ENCODE peak calls at places on chromosomes 3 and 15, in four cellular contexts. One of them, this sample, is unnamed.

GRCh38 chr3:134308350-134308891 is 57.8 kb upstream of the RYK start:
- DNase-seq in endothelial cell: peak; percentile 81
- DNase-seq in AG10803: peak; percentile 96
- DNase-seq in effector memory CD8-positive, alpha-beta T cell: peak; percentile 69
- DNase-seq in this sample: no peak

GRCh38 chr3:190192807-190193206 is 72.1 kb upstream of the P3H2 start:
- DNase-seq in endothelial cell: no peak
- DNase-seq in AG10803: peak; percentile 10
- DNase-seq in effector memory CD8-positive, alpha-beta T cell: no peak
- DNase-seq in this sample: no peak

GRCh38 chr3:183699238-183699947 is 1.8 kb downstream of the YEATS2 start:
- DNase-seq in endothelial cell: no peak
- DNase-seq in AG10803: no peak
- DNase-seq in effector memory CD8-positive, alpha-beta T cell: no peak
- DNase-seq in this sample: no peak

GRCh38 chr3:46825450-46825849 is 37.8 kb downstream of the MYL3 start:
- DNase-seq in endothelial cell: no peak
- DNase-seq in AG10803: no peak
- DNase-seq in effector memory CD8-positive, alpha-beta T cell: no peak
- DNase-seq in this sample: no peak

GRCh38 chr3:122497425-122497824 is 17.3 kb downstream of the KPNA1 start:
- DNase-seq in endothelial cell: no peak
- DNase-seq in AG10803: peak; percentile 94
- DNase-seq in effector memory CD8-positive, alpha-beta T cell: peak; percentile 17
- DNase-seq in this sample: no peak

GRCh38 chr15:99130765-99131440 is 26.0 kb downstream of the SYNM start:
- DNase-seq in endothelial cell: no peak
- DNase-seq in AG10803: no peak
- DNase-seq in effector memory CD8-positive, alpha-beta T cell: no peak
- DNase-seq in this sample: no peak

GRCh38 chr3:106522397-106522796 is 653.6 kb upstream of the CBLB start:
- DNase-seq in endothelial cell: no peak
- DNase-seq in AG10803: no peak
- DNase-seq in effector memory CD8-positive, alpha-beta T cell: no peak
- DNase-seq in this sample: no peak

GRCh38 chr15:27017168-27017809 is 46.3 kb downstream of the GABRG3 start:
- DNase-seq in endothelial cell: peak; percentile 85
- DNase-seq in AG10803: peak; percentile 77
- DNase-seq in effector memory CD8-positive, alpha-beta T cell: no peak
- DNase-seq in this sample: no peak

GRCh38 chr15:51382787-51383186 is 41.3 kb downstream of the GLDN start:
- DNase-seq in endothelial cell: peak; percentile 60
- DNase-seq in AG10803: peak; percentile 43
- DNase-seq in effector memory CD8-positive, alpha-beta T cell: no peak
- DNase-seq in this sample: no peak

GRCh38 chr15:101445562-101446526 is 43.7 kb downstream of the PCSK6 start:
- DNase-seq in endothelial cell: no peak
- DNase-seq in AG10803: peak; percentile 34
- DNase-seq in effector memory CD8-positive, alpha-beta T cell: no peak
- DNase-seq in this sample: no peak

GRCh38 chr15:88834211-88834812 is 31.1 kb downstream of the ACAN start:
- DNase-seq in endothelial cell: peak; percentile 60
- DNase-seq in AG10803: peak; percentile 59
- DNase-seq in effector memory CD8-positive, alpha-beta T cell: peak; percentile 20
- DNase-seq in this sample: no peak

GRCh38 chr3:152428577-152428976 is 159.8 kb downstream of the MBNL1 start:
- DNase-seq in endothelial cell: no peak
- DNase-seq in AG10803: no peak
- DNase-seq in effector memory CD8-positive, alpha-beta T cell: no peak
- DNase-seq in this sample: no peak

GRCh38 chr15:48250640-48251076 is 44.6 kb downstream of the SLC12A1 start:
- DNase-seq in endothelial cell: peak; percentile 47
- DNase-seq in AG10803: peak; percentile 85
- DNase-seq in effector memory CD8-positive, alpha-beta T cell: no peak
- DNase-seq in this sample: peak; percentile 17

GRCh38 chr3:101631397-101631796 is 45.5 kb downstream of the ZBTB11 start:
- DNase-seq in endothelial cell: no peak
- DNase-seq in AG10803: no peak
- DNase-seq in effector memory CD8-positive, alpha-beta T cell: no peak
- DNase-seq in this sample: no peak

GRCh38 chr3:38730281-38730680 is 80.8 kb upstream of the SCN5A start:
- DNase-seq in endothelial cell: no peak
- DNase-seq in AG10803: peak; percentile 13
- DNase-seq in effector memory CD8-positive, alpha-beta T cell: no peak
- DNase-seq in this sample: no peak

GRCh38 chr15:89486726-89487050 is 9.7 kb downstream of the RHCG start:
- DNase-seq in endothelial cell: no peak
- DNase-seq in AG10803: no peak
- DNase-seq in effector memory CD8-positive, alpha-beta T cell: no peak
- DNase-seq in this sample: no peak

GRCh38 chr3:13507791-13508339 is 27.8 kb downstream of the HDAC11 start:
- DNase-seq in endothelial cell: no peak
- DNase-seq in AG10803: peak; percentile 43
- DNase-seq in effector memory CD8-positive, alpha-beta T cell: no peak
- DNase-seq in this sample: no peak

GRCh38 chr3:5021571-5022092 is 42.4 kb downstream of the BHLHE40 start:
- DNase-seq in endothelial cell: no peak
- DNase-seq in AG10803: peak; percentile 52
- DNase-seq in effector memory CD8-positive, alpha-beta T cell: no peak
- DNase-seq in this sample: no peak

GRCh38 chr3:56048946-56049345 is 419.3 kb downstream of the ERC2 start:
- DNase-seq in endothelial cell: no peak
- DNase-seq in AG10803: no peak
- DNase-seq in effector memory CD8-positive, alpha-beta T cell: no peak
- DNase-seq in this sample: no peak